ENCODE peak calls at places on chromosomes 13 and 19, in seven cellular contexts. H, X, N, M, C, K and G are unnamed samples.
A peak's percentile ranks its signal among the peaks of the same experiment; 100 is the strongest.

GRCh38 chr13:62003452-62003851 is 587.8 kb upstream of the PCDH20 start:
- DNase-seq in H (no peak), X (no peak), N (no peak), M (no peak), C (no peak), K (no peak), G (no peak)

GRCh38 chr19:33806434-33806881 is 9.8 kb downstream of the KCTD15 start:
- DNase-seq in H (no peak), X (no peak), N (no peak), M (no peak), C (no peak), K (no peak), G (no peak)

GRCh38 chr13:39777021-39777420 is 121.6 kb downstream of the COG6 start:
- DNase-seq in H (no peak), X (no peak), N (no peak), M (no peak), C (no peak), K (no peak), G (no peak)

GRCh38 chr13:45224181-45224580 is 23.3 kb upstream of the KCTD4 start:
- DNase-seq in H (no peak), X (peak; percentile 70), N (no peak), M (no peak), C (no peak), K (no peak), G (no peak)

GRCh38 chr13:109323338-109323737 is 463.0 kb downstream of the IRS2 start:
- DNase-seq in H (no peak), X (no peak), N (no peak), M (no peak), C (no peak), K (no peak), G (no peak)

GRCh38 chr19:6440905-6441304 is 7.3 kb upstream of the SLC25A41 start:
- DNase-seq in H (no peak), X (no peak), N (no peak), M (no peak), C (no peak), K (no peak), G (no peak)

GRCh38 chr19:15850385-15850784 is 34.9 kb upstream of the OR10H1 start:
- DNase-seq in H (no peak), X (no peak), N (no peak), M (no peak), C (no peak), K (no peak), G (no peak)

GRCh38 chr19:13190781-13191540 is 40.8 kb downstream of the IER2 start:
- DNase-seq in H (no peak), X (no peak), N (no peak), M (no peak), C (no peak), K (no peak), G (no peak)

GRCh38 chr19:16160943-16161560 is 12.3 kb downstream of the CIB3 start:
- DNase-seq in H (peak; percentile 70), X (peak; percentile 93), N (no peak), M (no peak), C (no peak), K (no peak), G (no peak)

GRCh38 chr19:3497757-3498515 is 2.5 kb downstream of the DOHH start:
- DNase-seq in H (no peak), X (no peak), N (no peak), M (no peak), C (no peak), K (no peak), G (no peak)

GRCh38 chr13:98123176-98123575 is 19.7 kb upstream of the FARP1 start:
- DNase-seq in H (no peak), X (no peak), N (no peak), M (no peak), C (no peak), K (no peak), G (no peak)

GRCh38 chr13:24648271-24648670 is 31.9 kb upstream of the ATP12A start:
- DNase-seq in H (no peak), X (no peak), N (no peak), M (no peak), C (no peak), K (no peak), G (no peak)

GRCh38 chr19:8601796-8602195 is 8.7 kb downstream of the ADAMTS10 start:
- DNase-seq in H (no peak), X (no peak), N (no peak), M (no peak), C (no peak), K (no peak), G (no peak)

GRCh38 chr19:40596608-40597328 is 4.4 kb upstream of the LTBP4 start:
- DNase-seq in H (peak; percentile 90), X (no peak), N (no peak), M (peak; percentile 62), C (no peak), K (no peak), G (no peak)

GRCh38 chr13:21812192-21812626 is 141.3 kb downstream of the FGF9 start:
- DNase-seq in H (peak; percentile 8), X (no peak), N (peak; percentile 77), M (no peak), C (no peak), K (no peak), G (no peak)

GRCh38 chr13:63370101-63370500 is 1954.5 kb upstream of the PCDH20 start:
- DNase-seq in H (no peak), X (no peak), N (no peak), M (no peak), C (no peak), K (no peak), G (no peak)

GRCh38 chr19:7743425-7743841 is 3.9 kb downstream of the CD209 start:
- DNase-seq in H (no peak), X (no peak), N (no peak), M (no peak), C (no peak), K (no peak), G (no peak)

GRCh38 chr19:47106819-47107200 is 6.8 kb downstream of the ZC3H4 start:
- DNase-seq in H (no peak), X (peak; percentile 54), N (no peak), M (no peak), C (no peak), K (no peak), G (no peak)

GRCh38 chr13:32409561-32410440 is 18.1 kb downstream of the N4BP2L1 start:
- DNase-seq in H (no peak), X (peak; percentile 41), N (no peak), M (peak; percentile 54), C (peak; percentile 38), K (no peak), G (no peak)

GRCh38 chr13:114107686-114108081 is 24.7 kb downstream of the RASA3 start:
- DNase-seq in H (no peak), X (peak; percentile 92), N (no peak), M (peak; percentile 66), C (peak; percentile 87), K (no peak), G (peak; percentile 36)

GRCh38 chr19:50777830-50778303 is 7.6 kb downstream of the GPR32 start:
- DNase-seq in H (no peak), X (no peak), N (no peak), M (no peak), C (peak; percentile 3), K (no peak), G (no peak)

GRCh38 chr19:13095393-13095784 is 7.3 kb downstream of the LYL1 start:
- DNase-seq in H (no peak), X (no peak), N (no peak), M (no peak), C (no peak), K (no peak), G (no peak)

GRCh38 chr19:12788682-12789097 is 2.6 kb upstream of the JUNB start:
- DNase-seq in H (no peak), X (peak; percentile 83), N (peak; percentile 68), M (peak; percentile 93), C (peak; percentile 64), K (no peak), G (no peak)